ENCODE peak calls at places on chromosome 2, in ten cellular contexts. W is HepG2; O is CD8-positive, alpha-beta T cell; G is OCI-LY7; F is BJ; S is choroid plexus epithelial cell; B is lower leg skin; M is foreskin fibroblast; J is fibroblast of lung; E is NB4. C is an unnamed sample.
A peak's percentile ranks its signal among the peaks of the same experiment; 100 is the strongest.

GRCh38 chr2:169393068-169393590 is 30.8 kb upstream of the LRP2 start:
- DNase-seq in S (no peak), W (no peak), M (no peak), E (no peak), O (no peak), G (no peak), J (no peak), B (no peak), F (no peak), C (no peak)

GRCh38 chr2:129755786-129756185 is 223.7 kb upstream of the RAB6C start:
- DNase-seq in M (no peak), J (no peak), G (no peak), W (no peak), B (no peak), E (no peak), F (no peak), S (no peak), O (no peak), C (no peak)

GRCh38 chr2:134410831-134411231 is 157.0 kb downstream of the MGAT5 start:
- DNase-seq in S (peak; percentile 37), E (no peak), B (no peak), M (peak; percentile 36), G (peak; percentile 38), O (no peak), F (no peak), W (no peak), J (peak; percentile 45), C (peak; percentile 37)

GRCh38 chr2:234162876-234163275 is 112.4 kb downstream of the SPP2 start:
- DNase-seq in J (no peak), O (no peak), B (no peak), F (no peak), G (no peak), S (no peak), E (no peak), M (no peak), W (no peak), C (no peak)

GRCh38 chr2:72999729-73000725 is 71.5 kb downstream of the SFXN5 start:
- DNase-seq in W (no peak), J (peak; percentile 33), B (no peak), F (no peak), M (peak; percentile 18), O (no peak), E (no peak), S (peak; percentile 45), G (no peak), C (peak; percentile 17)

GRCh38 chr2:137947714-137948336 is 16.4 kb upstream of the HNMT start:
- DNase-seq in J (peak; percentile 85), F (no peak), B (peak; percentile 64), G (peak; percentile 27), W (peak; percentile 79), M (peak; percentile 54), S (peak; percentile 89), E (peak; percentile 73), O (no peak), C (peak; percentile 88)

GRCh38 chr2:44441200-44441599 is 79.5 kb downstream of the CAMKMT start:
- DNase-seq in M (no peak), F (no peak), B (no peak), J (no peak), O (no peak), S (no peak), G (no peak), E (no peak), W (no peak), C (no peak)

GRCh38 chr2:64865073-64865830 is 123.9 kb upstream of the SLC1A4 start:
- DNase-seq in W (no peak), S (peak; percentile 35), J (peak; percentile 67), O (peak; percentile 40), M (peak; percentile 71), B (peak; percentile 63), F (no peak), G (peak; percentile 76), E (peak; percentile 82), C (peak; percentile 74)

GRCh38 chr2:192236136-192236535 is 41.4 kb upstream of the TMEFF2 start:
- DNase-seq in S (peak; percentile 84), G (no peak), E (no peak), B (no peak), W (no peak), F (peak; percentile 1), O (no peak), M (peak; percentile 35), J (peak; percentile 66), C (peak; percentile 47)

GRCh38 chr2:192228685-192229084 is 34.0 kb upstream of the TMEFF2 start:
- DNase-seq in S (no peak), B (no peak), E (no peak), M (peak; percentile 10), W (no peak), O (no peak), G (no peak), F (no peak), J (no peak), C (no peak)

DNA sequence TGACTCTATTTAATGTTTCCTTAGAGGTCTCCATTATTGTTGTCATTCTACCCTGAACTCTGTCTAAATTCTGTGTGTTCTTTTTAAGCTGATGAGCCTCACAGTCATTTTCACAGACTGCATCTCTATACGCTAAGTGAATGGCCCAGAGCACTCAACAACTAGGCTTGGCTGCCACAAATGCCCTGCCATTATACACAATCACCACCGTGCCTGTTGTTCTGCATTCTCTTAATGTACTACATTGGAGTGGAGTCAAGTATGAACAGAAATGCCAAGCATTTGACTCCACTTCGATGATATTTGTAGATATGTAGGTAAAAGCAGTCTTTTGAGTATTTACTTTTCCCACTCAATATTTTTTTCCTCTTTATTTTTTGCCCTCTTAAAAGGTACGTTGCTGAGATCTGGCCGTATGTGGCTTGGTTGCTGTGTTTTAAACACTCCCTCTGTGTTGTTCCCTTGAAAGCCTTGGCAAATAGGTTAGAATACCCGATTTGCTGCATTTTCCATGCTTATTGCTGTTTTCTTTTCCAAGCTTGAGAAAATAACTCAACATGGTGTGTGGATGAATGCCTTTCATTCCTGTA is 36.2 kb upstream of the TMEFF2 start:
- DNase-seq in O (no peak), E (no peak), M (no peak), W (no peak), G (no peak), J (no peak), B (no peak), F (no peak), S (peak; percentile 18), C (no peak)
- TF ChIP-seq CTCF in O (no peak), E (no peak), M (no peak), W (no peak), G (no peak), J (no peak), B (no peak), F (no peak), S (no peak), C (no peak)

DNA sequence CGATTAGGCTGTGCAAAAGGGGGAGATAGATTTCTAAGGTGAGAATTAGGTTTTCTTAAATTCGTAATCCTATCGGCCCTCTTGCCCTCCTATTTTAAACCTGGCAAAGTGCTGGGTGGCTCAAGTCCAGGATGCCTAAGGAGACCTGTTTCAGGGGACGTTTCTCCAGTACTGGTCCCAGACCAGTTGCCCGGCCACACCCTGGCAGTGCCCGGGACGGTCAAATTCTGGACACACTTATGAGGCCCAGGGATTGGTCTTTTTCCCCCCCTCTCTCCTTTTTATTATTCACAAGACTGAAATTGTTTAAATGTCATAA is 3.2 kb downstream of the GBX2 start:
- DNase-seq in W (no peak), G (no peak), E (no peak), S (no peak), J (no peak), F (no peak), M (no peak), O (no peak), B (no peak), C (no peak)
- H3K4me3 ChIP-seq in W (peak overlapping the region; percentile 48), G (no peak overlapping the region), E (no peak overlapping the region), S (peak overlapping the region; percentile 52), J (no peak overlapping the region), F (no peak overlapping the region), M (no peak overlapping the region), O (no peak overlapping the region), B (no peak overlapping the region), C (no peak overlapping the region)

GRCh38 chr2:135528006-135528405 is 3.0 kb downstream of the ZRANB3 start:
- DNase-seq in E (no peak), W (no peak), O (no peak), M (no peak), S (no peak), F (no peak), J (no peak), G (no peak), B (no peak), C (no peak)

GRCh38 chr2:135532581-135532980 is 1.3 kb downstream of the R3HDM1 start:
- DNase-seq in S (peak; percentile 45), O (no peak), G (no peak), E (no peak), B (no peak), F (no peak), M (peak; percentile 4), J (peak; percentile 21), W (no peak), C (peak; percentile 6)

GRCh38 chr2:135525786-135526185 is 5.2 kb downstream of the ZRANB3 start:
- DNase-seq in E (no peak), W (no peak), G (no peak), F (no peak), S (no peak), B (no peak), M (no peak), O (no peak), J (no peak), C (no peak)

GRCh38 chr2:135530313-135531230 is at the start of gene ZRANB3:
- DNase-seq in E (peak; percentile 99), G (peak; percentile 98), O (peak; percentile 88), S (peak; percentile 99), M (peak; percentile 97), J (peak; percentile 98), W (peak; percentile 99), B (peak; percentile 96), F (peak; percentile 93), C (peak; percentile 99)

DNA sequence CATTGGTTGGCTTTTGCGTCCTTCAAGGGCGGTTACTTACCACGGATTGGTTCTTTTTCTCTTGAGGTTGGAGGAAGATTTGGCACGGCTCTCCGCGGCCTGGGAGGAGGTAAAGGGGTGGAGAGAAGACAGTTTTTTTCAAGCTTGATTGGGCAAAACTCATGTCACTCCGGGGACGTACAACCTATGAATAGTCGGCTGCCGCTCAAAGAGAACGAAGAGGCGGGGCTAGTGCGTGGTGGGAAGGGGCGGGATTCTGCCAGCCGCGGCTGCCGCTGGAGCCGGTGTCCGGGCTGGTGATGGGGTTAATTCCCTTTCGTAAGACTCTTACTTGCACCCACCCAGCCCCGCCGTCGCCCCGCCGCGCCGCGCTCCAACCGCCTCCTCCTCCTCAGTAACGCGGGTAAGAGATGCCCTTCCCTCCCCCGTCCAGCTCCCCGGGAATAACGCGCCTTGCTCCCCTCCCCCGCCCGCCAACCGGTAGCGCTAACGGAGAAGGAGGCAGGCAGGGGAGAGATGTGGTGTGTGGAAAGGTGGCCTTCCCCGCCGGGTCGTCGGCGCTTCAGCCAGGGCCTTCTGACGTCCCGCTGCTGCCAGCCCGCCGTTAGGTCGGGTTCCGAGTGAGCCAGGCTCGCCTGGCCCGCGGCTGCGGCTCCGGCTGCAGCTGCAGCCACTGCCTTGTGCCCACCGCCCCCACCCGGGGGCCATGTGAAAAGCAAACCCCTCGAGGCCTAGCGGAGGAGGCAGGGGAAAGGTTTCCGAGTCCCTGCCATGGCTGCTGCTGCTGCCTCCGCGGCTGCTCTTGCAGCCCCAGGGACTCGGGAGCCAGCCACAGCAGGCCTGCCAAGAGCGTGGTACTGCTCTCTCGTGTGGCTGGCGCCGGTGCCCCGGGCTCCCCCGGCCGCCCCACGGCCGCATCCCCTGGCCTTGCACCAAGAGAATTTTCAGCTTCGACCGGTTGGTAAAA is at the start of gene R3HDM1:
- DNase-seq in W (peak; percentile 100), M (peak; percentile 100), F (peak; percentile 100), E (peak; percentile 100), O (peak; percentile 90), J (peak; percentile 100), B (peak; percentile 100), S (peak; percentile 100), G (peak; percentile 100), C (peak; percentile 100)
- TF ChIP-seq CTCF in W (peak; percentile 73), M (no peak), F (no peak), E (no peak), O (no peak), J (no peak), B (no peak), S (no peak), G (peak; percentile 53), C (no peak)

GRCh38 chr2:68218343-68218901 is 33.9 kb downstream of the PPP3R1 start:
- DNase-seq in F (no peak), J (no peak), O (no peak), B (no peak), M (no peak), G (no peak), E (no peak), W (no peak), S (no peak), C (no peak)
- H3K4me3 ChIP-seq in F (no peak overlapping the region), J (no peak overlapping the region), O (no peak overlapping the region), B (no peak overlapping the region), M (no peak overlapping the region), G (no peak overlapping the region), E (no peak overlapping the region), W (no peak overlapping the region), S (no peak overlapping the region), C (no peak overlapping the region)